ENCODE peak calls at places on chromosomes 11 and 22, in five cellular contexts. Q, T, E, L and W are unnamed samples.

GRCh38 chr22:36584666-36585065 is 55.7 kb upstream of the EIF3D start:
- DNase-seq in E (no peak), Q (no peak), L (no peak), T (no peak), W (no peak)

GRCh38 chr11:93032580-93032979 is 63.1 kb downstream of the MTNR1B start:
- DNase-seq in Q (no peak), T (no peak), L (no peak), E (no peak), W (no peak)

GRCh38 chr22:36238348-36239149 is 778 bp downstream of the APOL2 start:
- DNase-seq in T (no peak), L (peak; percentile 48), E (no peak), Q (no peak), W (no peak)

GRCh38 chr22:46830841-46831240 is 68.4 kb downstream of the TBC1D22A start:
- DNase-seq in E (no peak), L (no peak), T (peak; percentile 20), Q (no peak), W (no peak)

GRCh38 chr11:72812968-72813739 is 1.1 kb upstream of the ATG16L2 start:
- DNase-seq in Q (no peak), T (peak; percentile 74), L (peak; percentile 72), E (no peak), W (no peak)

GRCh38 chr11:92685049-92685448 is 284.4 kb upstream of the MTNR1B start:
- DNase-seq in E (no peak), L (no peak), T (no peak), Q (no peak), W (no peak)

GRCh38 chr11:134483291-134483690 is 71.2 kb upstream of the B3GAT1 start:
- DNase-seq in T (no peak), L (peak; percentile 16), E (no peak), Q (no peak), W (no peak)

GRCh38 chr11:87462171-87462570 is 424.4 kb downstream of the TMEM135 start:
- DNase-seq in Q (no peak), T (no peak), L (no peak), E (no peak), W (no peak)

GRCh38 chr11:8070417-8071101 is 10.5 kb upstream of the TUB start:
- DNase-seq in L (peak; percentile 43), T (no peak), E (no peak), Q (no peak), W (no peak)

GRCh38 chr11:82775736-82776346 is 42.2 kb upstream of the FAM181B start:
- DNase-seq in L (peak; percentile 44), E (peak; percentile 26), T (peak; percentile 83), Q (no peak), W (peak; percentile 21)

GRCh38 chr11:79661373-79661772 is 220.5 kb upstream of the TENM4 start:
- DNase-seq in Q (no peak), L (no peak), E (no peak), T (no peak), W (no peak)

GRCh38 chr11:79667377-79667776 is 226.5 kb upstream of the TENM4 start:
- DNase-seq in L (no peak), Q (no peak), E (no peak), T (no peak), W (no peak)

DNA sequence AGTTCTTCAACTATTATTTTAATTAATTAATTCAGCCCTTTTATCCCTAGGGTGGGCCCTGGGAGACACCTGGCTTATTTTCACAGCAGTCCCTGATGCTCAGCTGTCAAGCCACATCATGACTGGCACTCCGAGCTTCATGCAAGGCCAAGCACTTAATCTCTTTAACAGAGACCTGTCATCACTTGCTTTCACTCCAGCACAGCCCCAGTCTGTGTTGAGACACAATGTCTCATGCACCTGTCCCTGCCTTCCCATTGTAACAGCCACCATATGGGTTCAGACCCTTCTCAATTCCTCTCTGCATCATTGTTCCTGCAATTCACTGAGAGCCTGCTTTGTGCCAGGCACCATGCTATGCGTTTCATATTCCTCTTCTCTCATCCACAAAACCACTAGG is 222.2 kb upstream of the TENM4 start:
- DNase-seq in Q (no peak), T (no peak), E (no peak), L (no peak), W (no peak)
- TF ChIP-seq TAF1 in Q (no peak), T (no peak), E (no peak), L (no peak), W (no peak)

GRCh38 chr11:124876818-124877630 is 11.8 kb downstream of the ROBO3 start:
- DNase-seq in T (peak; percentile 61), Q (no peak), E (no peak), L (no peak), W (no peak)
- TF ChIP-seq POLR2A in T (no peak), Q (no peak), E (no peak), L (no peak), W (no peak)

GRCh38 chr22:50185384-50186087 is at the start of gene TRABD:
- DNase-seq in Q (no peak), T (peak; percentile 86), E (peak; percentile 98), L (peak; percentile 85), W (peak; percentile 95)
- TF ChIP-seq TAF1 in Q (peak; percentile 43), T (no peak), E (no peak), L (peak; percentile 49), W (no peak)

GRCh38 chr22:44026630-44027511 is 2.8 kb downstream of the PARVB start:
- DNase-seq in E (peak; percentile 76), T (no peak), Q (peak; percentile 89), L (peak; percentile 41), W (peak; percentile 81)
- TF ChIP-seq POLR2A in E (peak; percentile 90), T (no peak), Q (peak; percentile 82), L (peak; percentile 46), W (peak; percentile 81)

GRCh38 chr11:69443138-69443967 is 38.1 kb upstream of the LINC01488 start:
- DNase-seq in E (peak; percentile 93), Q (peak; percentile 46), T (peak; percentile 91), L (peak; percentile 99), W (peak; percentile 95)

GRCh38 chr11:69446108-69446507 is 35.4 kb upstream of the LINC01488 start:
- DNase-seq in Q (no peak), L (no peak), E (no peak), T (no peak), W (no peak)

GRCh38 chr11:69444381-69445130 is 36.9 kb upstream of the LINC01488 start:
- DNase-seq in L (peak; percentile 84), E (no peak), T (peak; percentile 74), Q (no peak), W (no peak)

GRCh38 chr11:69443968-69444364 is 37.5 kb upstream of the LINC01488 start:
- DNase-seq in E (no peak), L (no peak), T (no peak), Q (no peak), W (no peak)

GRCh38 chr11:69445131-69445470 is 36.4 kb upstream of the LINC01488 start:
- DNase-seq in T (no peak), L (no peak), E (no peak), Q (no peak), W (no peak)
- TF ChIP-seq TAF1 in T (no peak), L (no peak), E (no peak), Q (no peak), W (no peak)

GRCh38 chr11:47399860-47400812 is 8.3 kb upstream of the SLC39A13 start:
- DNase-seq in Q (no peak), L (peak; percentile 96), T (no peak), E (peak; percentile 67), W (peak; percentile 70)
- TF ChIP-seq POLR2A in Q (peak; percentile 78), L (peak; percentile 38), T (no peak), E (no peak), W (no peak)